ENCODE peak calls at places on chromosomes 4 and X, in five cellular contexts. E, K, C, P and Y are unnamed samples.

GRCh38 chr4:181685911-181686310 is 557.3 kb upstream of the TENM3 start:
- DNase-seq in E (no peak), K (no peak), C (no peak), P (no peak), Y (no peak)

GRCh38 chr4:94455081-94455480 is 3.3 kb downstream of the PDLIM5 start:
- DNase-seq in E (peak; percentile 76), K (no peak), C (peak; percentile 42), P (no peak), Y (no peak)

GRCh38 chr4:6885953-6886557 is 23.6 kb upstream of the TBC1D14 start:
- DNase-seq in E (peak; percentile 91), K (no peak), C (peak; percentile 50), P (no peak), Y (peak; percentile 43)

GRCh38 chr4:78057135-78057599 is at the start of gene FRAS1:
- DNase-seq in E (no peak), K (no peak), C (no peak), P (no peak), Y (no peak)

GRCh38 chr4:151418385-151418784 is 9.4 kb downstream of the FHIP1A start:
- DNase-seq in E (peak; percentile 97), K (no peak), C (no peak), P (no peak), Y (no peak)

GRCh38 chr4:40227284-40227683 is 30.5 kb downstream of the RHOH start:
- DNase-seq in E (no peak), K (no peak), C (no peak), P (no peak), Y (no peak)

GRCh38 chrX:77085372-77085771 is 361.8 kb upstream of the FGF16 start:
- DNase-seq in E (no peak), K (no peak), C (no peak), P (no peak), Y (no peak)

GRCh38 chrX:20593402-20593801 is 326.7 kb upstream of the RPS6KA3 start:
- DNase-seq in E (no peak), K (no peak), C (no peak), P (no peak), Y (no peak)

GRCh38 chr4:56804551-56804950 is 16.9 kb downstream of the SPINK2 start:
- DNase-seq in E (no peak), K (no peak), C (no peak), P (no peak), Y (no peak)

GRCh38 chr4:188879598-188879997 is 740.4 kb downstream of the TRIML1 start:
- DNase-seq in E (no peak), K (no peak), C (no peak), P (no peak), Y (no peak)

GRCh38 chr4:75180790-75181776 is 248.2 kb downstream of the PARM1 start:
- DNase-seq in E (peak; percentile 2), K (no peak), C (no peak), P (no peak), Y (no peak)

GRCh38 chr4:88158360-88159136 is at the start of gene ABCG2:
- DNase-seq in E (peak; percentile 42), K (peak; percentile 12), C (no peak), P (peak; percentile 10), Y (peak; percentile 17)

GRCh38 chr4:113170115-113170817 is 120.8 kb downstream of the ANK2 start:
- DNase-seq in E (no peak), K (no peak), C (no peak), P (no peak), Y (no peak)

GRCh38 chrX:70675284-70675683 is 230.6 kb downstream of the DLG3 start:
- DNase-seq in E (no peak), K (no peak), C (no peak), P (no peak), Y (no peak)

GRCh38 chr4:155552180-155552579 is 114.5 kb upstream of the GUCY1A1 start:
- DNase-seq in E (peak; percentile 44), K (no peak), C (no peak), P (no peak), Y (no peak)

GRCh38 chr4:60396680-60397079 is 803.4 kb upstream of the ADGRL3 start:
- DNase-seq in E (no peak), K (no peak), C (no peak), P (no peak), Y (no peak)

GRCh38 chr4:101198741-101199339 is 148.5 kb downstream of the PPP3CA start:
- DNase-seq in E (no peak), K (no peak), C (no peak), P (no peak), Y (no peak)

GRCh38 chr4:134470544-134470943 is 269.0 kb upstream of the PABPC4L start:
- DNase-seq in E (peak; percentile 55), K (no peak), C (no peak), P (no peak), Y (no peak)

GRCh38 chr4:151099976-151100417 is 569 bp downstream of the RPS3A start:
- DNase-seq in E (peak; percentile 46), K (no peak), C (no peak), P (no peak), Y (no peak)

GRCh38 chrX:55007633-55008032 is 7.5 kb downstream of the APEX2 start:
- DNase-seq in E (peak; percentile 46), K (no peak), C (no peak), P (no peak), Y (no peak)

GRCh38 chr4:139873111-139873866 is 207.7 kb downstream of the MGST2 start:
- DNase-seq in E (no peak), K (no peak), C (no peak), P (no peak), Y (no peak)

GRCh38 chr4:165982934-165983333 is 109.9 kb downstream of the TLL1 start:
- DNase-seq in E (no peak), K (no peak), C (no peak), P (no peak), Y (no peak)

GRCh38 chr4:158051401-158052235 is 121.2 kb downstream of the GASK1B start:
- DNase-seq in E (peak; percentile 54), K (no peak), C (no peak), P (no peak), Y (no peak)

GRCh38 chr4:165248102-165248501 is 40.7 kb downstream of the KLHL2 start:
- DNase-seq in E (no peak), K (no peak), C (no peak), P (peak; percentile 37), Y (no peak)

GRCh38 chr4:24208691-24209090 is 318.8 kb upstream of the PPARGC1A start:
- DNase-seq in E (no peak), K (no peak), C (no peak), P (no peak), Y (no peak)

GRCh38 chr4:32689520-32689919 is 1969.4 kb downstream of the PCDH7 start:
- DNase-seq in E (peak; percentile 61), K (no peak), C (no peak), P (no peak), Y (no peak)